ENCODE peak calls at places on chromosome 20, in seven cellular contexts. H is brain microvascular endothelial cell, B is A549, N is foreskin fibroblast, Y is HFFc6, U is HFF-Myc, G is GM10248. P is an unnamed sample.

GRCh38 chr20:64261138-64261537 is 5.6 kb downstream of the PCMTD2 start:
- DNase-seq in N (peak), G (no peak), U (peak), H (peak), B (no peak), Y (peak), P (no peak)

GRCh38 chr20:5070081-5070480 is 49.7 kb downstream of the PCNA start:
- DNase-seq in Y (no peak), G (no peak), B (no peak), U (no peak), N (no peak), H (no peak), P (no peak)

GRCh38 chr20:62910217-62910766 is 16.0 kb downstream of the DIDO1 start:
- DNase-seq in U (no peak), Y (no peak), G (no peak), N (no peak), H (no peak), B (no peak), P (no peak)

GRCh38 chr20:60993647-60994046 is 258.4 kb upstream of the CDH4 start:
- DNase-seq in N (no peak), G (no peak), H (no peak), U (no peak), B (peak), Y (no peak), P (no peak)

GRCh38 chr20:31536575-31536974 is 22.3 kb downstream of the HM13 start:
- DNase-seq in H (no peak), G (no peak), U (no peak), N (no peak), Y (no peak), B (no peak), P (no peak)

GRCh38 chr20:42005211-42005610 is 387.0 kb upstream of the CHD6 start:
- DNase-seq in U (no peak), G (no peak), B (no peak), Y (no peak), N (no peak), H (no peak), P (no peak)

GRCh38 chr20:50645253-50646068 is 45.9 kb downstream of the RIPOR3 start:
- DNase-seq in B (peak), N (peak), U (peak), Y (peak), G (no peak), H (peak), P (peak)

GRCh38 chr20:51327251-51327841 is 215.2 kb downstream of the NFATC2 start:
- DNase-seq in U (no peak), B (no peak), N (peak), H (peak), G (no peak), Y (peak), P (peak)

GRCh38 chr20:64116016-64116415 is 8.7 kb upstream of the NPBWR2 start:
- DNase-seq in H (no peak), G (no peak), Y (no peak), U (no peak), B (no peak), N (no peak), P (no peak)

GRCh38 chr20:25364180-25364788 is 26.4 kb downstream of the ABHD12 start:
- DNase-seq in H (peak), G (no peak), Y (no peak), N (peak), U (no peak), B (no peak), P (no peak)

GRCh38 chr20:20231528-20232298 is 136.2 kb upstream of the INSM1 start:
- DNase-seq in U (no peak), G (no peak), Y (no peak), N (no peak), B (no peak), H (no peak), P (no peak)

GRCh38 chr20:20603339-20603990 is 109.0 kb downstream of the RALGAPA2 start:
- DNase-seq in G (peak), N (no peak), H (no peak), U (peak), Y (no peak), B (no peak), P (peak)

GRCh38 chr20:37907677-37908397 is 4.9 kb downstream of the VSTM2L start:
- DNase-seq in H (peak), Y (peak), U (peak), G (no peak), N (peak), B (peak), P (peak)

GRCh38 chr20:3106658-3107463 is 22.3 kb upstream of the AVP start:
- DNase-seq in G (no peak), H (no peak), B (no peak), Y (no peak), U (no peak), N (no peak), P (no peak)

GRCh38 chr20:2783908-2784566 is 16.4 kb downstream of the CPXM1 start:
- DNase-seq in U (no peak), H (no peak), N (no peak), G (no peak), Y (no peak), B (no peak), P (no peak)

GRCh38 chr20:6519556-6519955 is 247.9 kb upstream of the BMP2 start:
- DNase-seq in H (peak), G (no peak), U (peak), Y (no peak), N (peak), B (no peak), P (peak)

GRCh38 chr20:23668477-23668951 is 20.3 kb downstream of the CST4 start:
- DNase-seq in B (peak), G (peak), U (peak), Y (peak), H (peak), N (no peak), P (peak)

GRCh38 chr20:8431538-8432434 is 299.7 kb downstream of the PLCB1 start:
- DNase-seq in U (peak), H (no peak), N (no peak), Y (no peak), G (no peak), B (no peak), P (no peak)

GRCh38 chr20:33668087-33668790 is 1.5 kb downstream of the ACTL10 start:
- DNase-seq in U (no peak), Y (no peak), G (peak), N (no peak), B (peak), H (no peak), P (no peak)

GRCh38 chr20:25867776-25868649 is 171.4 kb upstream of the ZNF337 start:
- DNase-seq in U (no peak), H (peak), G (peak), B (peak), N (peak), Y (peak), P (peak)

GRCh38 chr20:43748274-43748673 is 21.5 kb upstream of the GTSF1L start:
- DNase-seq in Y (no peak), N (peak), B (no peak), G (no peak), H (no peak), U (no peak), P (no peak)

DNA sequence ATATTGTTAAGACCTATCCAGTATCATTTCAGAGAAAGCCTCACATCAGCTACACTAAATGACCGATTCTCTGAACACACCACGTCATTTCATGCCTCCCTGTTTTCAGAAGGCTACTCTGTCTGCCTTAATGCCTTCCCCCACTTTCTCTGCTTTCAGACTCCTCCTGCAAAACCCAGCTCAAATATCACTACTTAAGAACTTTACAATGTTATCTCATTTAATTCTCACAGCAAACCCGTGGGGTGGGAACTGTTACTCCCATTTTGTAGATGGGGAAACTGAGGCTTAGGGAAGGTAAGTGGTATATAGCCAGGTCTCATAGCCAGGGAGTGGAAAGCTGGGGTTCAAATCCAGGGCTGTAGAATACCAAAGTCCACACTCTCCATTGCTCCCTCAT is 2.8 kb downstream of the CYP24A1 start:
- DNase-seq in U (no peak), B (peak), G (no peak), H (no peak), N (no peak), Y (no peak), P (no peak)
- TF ChIP-seq CTCF in U (no peak), B (no peak), G (no peak), H (no peak), N (no peak), Y (no peak), P (no peak)

GRCh38 chr20:53957421-53958172 is 112.8 kb downstream of the BCAS1 start:
- DNase-seq in H (no peak), G (no peak), Y (no peak), U (no peak), N (peak), B (no peak), P (no peak)
- TF ChIP-seq CTCF in H (peak), G (no peak), Y (peak), U (no peak), N (peak), B (no peak), P (peak)

GRCh38 chr20:57582432-57583288 is 21.8 kb downstream of the PCK1 start:
- DNase-seq in U (no peak), H (peak), Y (no peak), G (no peak), B (peak), N (no peak), P (no peak)
- TF ChIP-seq CTCF in U (peak), H (peak), Y (peak), G (peak), B (peak), N (peak), P (no peak)

DNA sequence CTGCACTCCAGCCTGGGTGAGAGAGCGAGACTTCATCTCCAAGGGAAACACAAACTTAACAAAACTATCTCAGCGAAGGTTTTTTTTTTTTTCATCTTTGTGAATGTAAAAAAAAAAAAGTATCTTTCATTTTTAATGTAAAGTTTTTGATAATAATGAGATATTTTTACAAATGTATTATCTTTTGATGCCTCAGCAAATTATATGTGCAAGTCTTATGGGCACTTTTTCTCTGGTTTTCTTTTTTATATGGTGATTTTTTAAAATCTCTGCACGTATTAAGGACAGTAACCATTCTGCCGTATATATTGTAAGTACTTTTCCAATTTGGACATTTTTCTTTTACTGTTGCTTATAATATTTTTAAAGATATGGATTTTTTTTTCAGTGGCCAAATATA is 76.8 kb downstream of the MAFB start:
- DNase-seq in H (no peak), B (no peak), Y (no peak), N (no peak), U (no peak), G (no peak), P (no peak)
- TF ChIP-seq CTCF in H (no peak), B (no peak), Y (no peak), N (no peak), U (no peak), G (no peak), P (no peak)

P was measured in mammary epithelial cell.